ENCODE peak calls at places on chromosomes 12 and 14, in eight cellular contexts. One of them, this sample, is unnamed.

GRCh38 chr12:48977290-48978281 is 536 bp upstream of the WNT1 start:
- DNase-seq in CD4-positive, alpha-beta memory T cell: peak; percentile 93
- DNase-seq in H7: peak; percentile 94
- DNase-seq in neural progenitor cell: peak; percentile 82
- DNase-seq in adipocyte: peak; percentile 83
- DNase-seq in tibial nerve: peak; percentile 52
- DNase-seq in breast epithelium: no peak
- DNase-seq in CD4-positive, alpha-beta T cell: peak; percentile 82
- DNase-seq in this sample: peak; percentile 66

GRCh38 chr12:55728185-55728931 is 451 bp downstream of the CD63 start:
- DNase-seq in tibial nerve: peak; percentile 76
- DNase-seq in breast epithelium: no peak
- DNase-seq in H7: peak; percentile 83
- DNase-seq in adipocyte: peak; percentile 83
- DNase-seq in CD4-positive, alpha-beta memory T cell: no peak
- DNase-seq in CD4-positive, alpha-beta T cell: no peak
- DNase-seq in neural progenitor cell: peak; percentile 65
- DNase-seq in this sample: peak; percentile 87

GRCh38 chr14:51458563-51458955 is 193.2 kb upstream of the FRMD6 start:
- DNase-seq in CD4-positive, alpha-beta T cell: no peak
- DNase-seq in neural progenitor cell: no peak
- DNase-seq in tibial nerve: no peak
- DNase-seq in adipocyte: no peak
- DNase-seq in H7: no peak
- DNase-seq in CD4-positive, alpha-beta memory T cell: no peak
- DNase-seq in breast epithelium: no peak
- DNase-seq in this sample: no peak

GRCh38 chr12:112161711-112162110 is 36.4 kb downstream of the TRAFD1 start:
- DNase-seq in H7: no peak
- DNase-seq in CD4-positive, alpha-beta T cell: peak; percentile 19
- DNase-seq in breast epithelium: no peak
- DNase-seq in CD4-positive, alpha-beta memory T cell: no peak
- DNase-seq in adipocyte: no peak
- DNase-seq in tibial nerve: no peak
- DNase-seq in neural progenitor cell: no peak
- DNase-seq in this sample: peak; percentile 37

GRCh38 chr14:68397827-68398226 is 395.0 kb downstream of the ZFP36L1 start:
- DNase-seq in adipocyte: peak; percentile 83
- DNase-seq in CD4-positive, alpha-beta memory T cell: no peak
- DNase-seq in CD4-positive, alpha-beta T cell: no peak
- DNase-seq in breast epithelium: no peak
- DNase-seq in tibial nerve: no peak
- DNase-seq in H7: no peak
- DNase-seq in neural progenitor cell: no peak
- DNase-seq in this sample: no peak

GRCh38 chr12:14824012-14824634 is 10.1 kb upstream of the SMCO3 start:
- DNase-seq in tibial nerve: no peak
- DNase-seq in adipocyte: no peak
- DNase-seq in neural progenitor cell: no peak
- DNase-seq in CD4-positive, alpha-beta T cell: no peak
- DNase-seq in H7: no peak
- DNase-seq in CD4-positive, alpha-beta memory T cell: no peak
- DNase-seq in breast epithelium: no peak
- DNase-seq in this sample: no peak

GRCh38 chr14:34966413-34966812 is 16.4 kb upstream of the SRP54 start:
- DNase-seq in breast epithelium: no peak
- DNase-seq in tibial nerve: no peak
- DNase-seq in CD4-positive, alpha-beta memory T cell: no peak
- DNase-seq in adipocyte: no peak
- DNase-seq in H7: no peak
- DNase-seq in neural progenitor cell: no peak
- DNase-seq in CD4-positive, alpha-beta T cell: no peak
- DNase-seq in this sample: no peak

GRCh38 chr14:36091096-36091495 is 85.4 kb downstream of the PTCSC3 start:
- DNase-seq in CD4-positive, alpha-beta memory T cell: no peak
- DNase-seq in CD4-positive, alpha-beta T cell: no peak
- DNase-seq in tibial nerve: no peak
- DNase-seq in adipocyte: peak; percentile 62
- DNase-seq in neural progenitor cell: no peak
- DNase-seq in H7: no peak
- DNase-seq in breast epithelium: no peak
- DNase-seq in this sample: no peak

GRCh38 chr12:50062733-50063452 is 5.5 kb downstream of the ASIC1 start:
- DNase-seq in H7: peak; percentile 40
- DNase-seq in tibial nerve: no peak
- DNase-seq in CD4-positive, alpha-beta memory T cell: no peak
- DNase-seq in neural progenitor cell: no peak
- DNase-seq in CD4-positive, alpha-beta T cell: no peak
- DNase-seq in breast epithelium: no peak
- DNase-seq in adipocyte: no peak
- DNase-seq in this sample: no peak

GRCh38 chr14:104864267-104865068 is 600 bp upstream of the CEP170B start:
- DNase-seq in adipocyte: peak; percentile 46
- DNase-seq in breast epithelium: peak; percentile 83
- DNase-seq in H7: peak; percentile 96
- DNase-seq in tibial nerve: no peak
- DNase-seq in CD4-positive, alpha-beta T cell: no peak
- DNase-seq in CD4-positive, alpha-beta memory T cell: no peak
- DNase-seq in neural progenitor cell: peak; percentile 75
- DNase-seq in this sample: peak; percentile 46

GRCh38 chr14:104792101-104792884 is 3.3 kb downstream of the AKT1 start:
- DNase-seq in CD4-positive, alpha-beta memory T cell: peak; percentile 41
- DNase-seq in tibial nerve: no peak
- DNase-seq in H7: no peak
- DNase-seq in neural progenitor cell: no peak
- DNase-seq in breast epithelium: no peak
- DNase-seq in adipocyte: no peak
- DNase-seq in CD4-positive, alpha-beta T cell: no peak
- DNase-seq in this sample: peak; percentile 91

GRCh38 chr14:66365388-66365787 is 120.8 kb upstream of the CCDC196 start:
- DNase-seq in breast epithelium: no peak
- DNase-seq in H7: no peak
- DNase-seq in adipocyte: no peak
- DNase-seq in CD4-positive, alpha-beta T cell: no peak
- DNase-seq in CD4-positive, alpha-beta memory T cell: no peak
- DNase-seq in tibial nerve: no peak
- DNase-seq in neural progenitor cell: no peak
- DNase-seq in this sample: no peak

GRCh38 chr14:38716871-38717270 is 386.2 kb downstream of the SEC23A start:
- DNase-seq in CD4-positive, alpha-beta memory T cell: no peak
- DNase-seq in H7: no peak
- DNase-seq in CD4-positive, alpha-beta T cell: no peak
- DNase-seq in adipocyte: no peak
- DNase-seq in neural progenitor cell: no peak
- DNase-seq in tibial nerve: no peak
- DNase-seq in breast epithelium: no peak
- DNase-seq in this sample: no peak

GRCh38 chr14:103716091-103716801 is 636 bp downstream of the ZFYVE21 start:
- DNase-seq in neural progenitor cell: no peak
- DNase-seq in adipocyte: peak; percentile 66
- DNase-seq in CD4-positive, alpha-beta T cell: peak; percentile 41
- DNase-seq in H7: peak; percentile 84
- DNase-seq in CD4-positive, alpha-beta memory T cell: no peak
- DNase-seq in breast epithelium: no peak
- DNase-seq in tibial nerve: no peak
- DNase-seq in this sample: peak; percentile 91

GRCh38 chr12:95574799-95575452 is 23.6 kb upstream of the USP44 start:
- DNase-seq in CD4-positive, alpha-beta T cell: no peak
- DNase-seq in adipocyte: peak; percentile 81
- DNase-seq in CD4-positive, alpha-beta memory T cell: no peak
- DNase-seq in neural progenitor cell: peak; percentile 49
- DNase-seq in tibial nerve: no peak
- DNase-seq in breast epithelium: no peak
- DNase-seq in H7: peak; percentile 47
- DNase-seq in this sample: no peak

GRCh38 chr12:112418248-112418595 is 525 bp upstream of the PTPN11 start:
- DNase-seq in H7: no peak
- DNase-seq in breast epithelium: no peak
- DNase-seq in tibial nerve: no peak
- DNase-seq in CD4-positive, alpha-beta T cell: no peak
- DNase-seq in adipocyte: no peak
- DNase-seq in CD4-positive, alpha-beta memory T cell: no peak
- DNase-seq in neural progenitor cell: no peak
- DNase-seq in this sample: no peak

GRCh38 chr12:12803186-12803585 is 10.0 kb upstream of the DDX47 start:
- DNase-seq in neural progenitor cell: no peak
- DNase-seq in CD4-positive, alpha-beta memory T cell: peak; percentile 74
- DNase-seq in tibial nerve: peak; percentile 44
- DNase-seq in CD4-positive, alpha-beta T cell: peak; percentile 52
- DNase-seq in breast epithelium: peak; percentile 92
- DNase-seq in adipocyte: peak; percentile 73
- DNase-seq in H7: no peak
- DNase-seq in this sample: peak; percentile 76

GRCh38 chr12:59452259-59452658 is 143.6 kb upstream of the SLC16A7 start:
- DNase-seq in breast epithelium: no peak
- DNase-seq in neural progenitor cell: no peak
- DNase-seq in H7: no peak
- DNase-seq in CD4-positive, alpha-beta memory T cell: no peak
- DNase-seq in CD4-positive, alpha-beta T cell: no peak
- DNase-seq in tibial nerve: no peak
- DNase-seq in adipocyte: peak; percentile 77
- DNase-seq in this sample: no peak

GRCh38 chr12:28114488-28114887 is 75.8 kb upstream of the CCDC91 start:
- DNase-seq in tibial nerve: no peak
- DNase-seq in CD4-positive, alpha-beta memory T cell: no peak
- DNase-seq in neural progenitor cell: no peak
- DNase-seq in CD4-positive, alpha-beta T cell: no peak
- DNase-seq in breast epithelium: no peak
- DNase-seq in adipocyte: peak; percentile 47
- DNase-seq in H7: no peak
- DNase-seq in this sample: no peak

GRCh38 chr12:5217936-5218335 is 174.3 kb downstream of the KCNA5 start:
- DNase-seq in CD4-positive, alpha-beta T cell: no peak
- DNase-seq in CD4-positive, alpha-beta memory T cell: no peak
- DNase-seq in neural progenitor cell: no peak
- DNase-seq in breast epithelium: no peak
- DNase-seq in adipocyte: no peak
- DNase-seq in tibial nerve: no peak
- DNase-seq in H7: no peak
- DNase-seq in this sample: no peak
- H3K27me3 ChIP-seq in CD4-positive, alpha-beta T cell: no peaks in the 10 kb centered on the region
- H3K27me3 ChIP-seq in CD4-positive, alpha-beta memory T cell: no peaks in the 10 kb centered on the region
- H3K27me3 ChIP-seq in neural progenitor cell: peaks cover 57% of the 10 kb centered on the region
- H3K27me3 ChIP-seq in breast epithelium: no peaks in the 10 kb centered on the region
- H3K27me3 ChIP-seq in adipocyte: peaks cover 28% of the 10 kb centered on the region
- H3K27me3 ChIP-seq in tibial nerve: no peaks in the 10 kb centered on the region
- H3K27me3 ChIP-seq in H7: peaks cover 6% of the 10 kb centered on the region
- H3K27me3 ChIP-seq in this sample: peaks cover 3% of the 10 kb centered on the region

DNA sequence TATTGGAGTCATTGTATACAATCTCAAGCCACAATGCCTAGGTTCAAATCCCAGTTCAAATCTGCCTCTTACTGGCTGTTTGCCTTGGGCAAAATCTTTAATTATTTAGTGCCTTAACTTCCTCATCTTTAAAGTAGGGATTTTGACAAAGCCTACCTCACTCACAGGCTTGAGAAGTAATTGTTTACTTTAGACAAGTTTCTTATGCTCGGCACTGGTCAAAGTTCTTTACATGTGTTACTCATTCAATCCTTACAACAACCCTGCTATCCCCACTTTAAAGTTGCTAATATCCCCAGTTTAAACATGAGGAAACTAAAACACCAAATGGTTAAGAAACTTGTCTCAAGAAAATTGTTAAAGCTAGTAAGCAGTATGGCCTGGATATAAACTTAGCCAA is 203.9 kb upstream of the AVPR1A start:
- DNase-seq in adipocyte: no peak
- DNase-seq in H7: no peak
- DNase-seq in neural progenitor cell: no peak
- DNase-seq in CD4-positive, alpha-beta T cell: no peak
- DNase-seq in tibial nerve: no peak
- DNase-seq in breast epithelium: no peak
- DNase-seq in CD4-positive, alpha-beta memory T cell: no peak
- DNase-seq in this sample: no peak
- H3K27me3 ChIP-seq in adipocyte: no peaks in the 10 kb centered on the region
- H3K27me3 ChIP-seq in H7: no peaks in the 10 kb centered on the region
- H3K27me3 ChIP-seq in neural progenitor cell: no peaks in the 10 kb centered on the region
- H3K27me3 ChIP-seq in CD4-positive, alpha-beta T cell: no peaks in the 10 kb centered on the region
- H3K27me3 ChIP-seq in tibial nerve: no peaks in the 10 kb centered on the region
- H3K27me3 ChIP-seq in breast epithelium: no peaks in the 10 kb centered on the region
- H3K27me3 ChIP-seq in CD4-positive, alpha-beta memory T cell: no peaks in the 10 kb centered on the region
- H3K27me3 ChIP-seq in this sample: no peaks in the 10 kb centered on the region

DNA sequence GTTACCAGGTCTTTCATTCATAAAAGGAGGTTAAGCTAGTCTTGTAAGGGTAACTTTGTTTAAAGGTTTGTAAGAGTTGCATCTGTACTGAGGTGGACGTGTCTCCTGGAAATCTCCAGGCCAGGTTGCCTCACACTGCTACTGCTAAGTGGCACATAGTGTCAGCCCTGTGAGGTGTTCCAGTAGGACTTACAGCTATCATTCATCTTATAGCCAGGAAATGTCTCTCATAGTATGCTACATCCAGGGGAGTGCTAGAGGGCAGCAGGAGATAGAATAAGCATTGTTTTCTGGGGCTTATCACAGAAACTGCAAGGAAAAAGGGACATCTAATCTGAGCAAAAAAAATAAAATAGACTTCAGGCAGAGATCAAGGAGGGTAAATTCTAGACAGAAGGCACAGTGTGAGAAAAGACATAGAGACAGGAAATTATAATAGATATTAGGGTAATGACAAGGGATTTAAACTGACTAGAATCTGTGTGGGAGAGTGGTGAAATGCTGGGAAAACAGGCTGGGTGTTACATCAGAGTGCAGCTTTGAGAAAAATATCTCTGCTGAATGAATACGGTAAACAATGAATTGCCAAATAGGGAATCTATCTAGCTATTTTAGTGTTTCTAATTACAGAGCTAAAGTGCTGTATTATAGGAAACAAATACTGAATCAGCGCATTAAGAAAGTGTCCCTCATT is 205.0 kb upstream of the ABCD2 start:
- DNase-seq in CD4-positive, alpha-beta memory T cell: no peak
- DNase-seq in breast epithelium: no peak
- DNase-seq in tibial nerve: no peak
- DNase-seq in adipocyte: peak; percentile 46
- DNase-seq in CD4-positive, alpha-beta T cell: no peak
- DNase-seq in H7: no peak
- DNase-seq in neural progenitor cell: no peak
- DNase-seq in this sample: peak; percentile 33
- H3K27me3 ChIP-seq in CD4-positive, alpha-beta memory T cell: no peaks in the 10 kb centered on the region
- H3K27me3 ChIP-seq in breast epithelium: no peaks in the 10 kb centered on the region
- H3K27me3 ChIP-seq in tibial nerve: no peaks in the 10 kb centered on the region
- H3K27me3 ChIP-seq in adipocyte: no peaks in the 10 kb centered on the region
- H3K27me3 ChIP-seq in CD4-positive, alpha-beta T cell: no peaks in the 10 kb centered on the region
- H3K27me3 ChIP-seq in H7: no peaks in the 10 kb centered on the region
- H3K27me3 ChIP-seq in neural progenitor cell: no peaks in the 10 kb centered on the region
- H3K27me3 ChIP-seq in this sample: no peaks in the 10 kb centered on the region

DNA sequence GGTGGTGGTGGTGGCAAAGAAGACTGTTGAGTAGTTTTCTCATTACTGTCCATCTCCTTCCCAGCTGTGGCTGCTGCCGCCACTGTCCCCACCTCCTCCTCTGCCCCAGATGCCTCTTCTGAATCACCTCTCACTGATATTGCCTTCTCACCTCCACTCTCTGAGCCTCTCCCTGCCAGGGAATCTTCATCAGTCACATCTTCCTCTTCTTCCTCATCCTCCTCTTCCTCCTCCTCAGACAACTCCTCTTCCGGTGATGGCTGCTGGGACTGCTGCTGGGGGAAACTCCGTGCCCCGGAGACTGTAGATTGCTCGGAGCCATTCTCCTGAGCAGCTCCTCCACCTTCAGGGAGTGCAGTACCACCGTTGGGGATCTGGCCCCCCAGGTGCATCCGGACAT is 2.9 kb downstream of the SALL2 start:
- DNase-seq in CD4-positive, alpha-beta T cell: no peak
- DNase-seq in adipocyte: no peak
- DNase-seq in CD4-positive, alpha-beta memory T cell: no peak
- DNase-seq in H7: no peak
- DNase-seq in neural progenitor cell: no peak
- DNase-seq in tibial nerve: no peak
- DNase-seq in breast epithelium: no peak
- DNase-seq in this sample: no peak
- H3K27me3 ChIP-seq in CD4-positive, alpha-beta T cell: no peaks in the 10 kb centered on the region
- H3K27me3 ChIP-seq in adipocyte: peaks cover 3% of the 10 kb centered on the region
- H3K27me3 ChIP-seq in CD4-positive, alpha-beta memory T cell: no peaks in the 10 kb centered on the region
- H3K27me3 ChIP-seq in H7: no peaks in the 10 kb centered on the region
- H3K27me3 ChIP-seq in neural progenitor cell: no peaks in the 10 kb centered on the region
- H3K27me3 ChIP-seq in tibial nerve: no peaks in the 10 kb centered on the region
- H3K27me3 ChIP-seq in breast epithelium: no peaks in the 10 kb centered on the region
- H3K27me3 ChIP-seq in this sample: no peaks in the 10 kb centered on the region

This sample was measured in left lung.